ENCODE peak calls at places on chromosome 6, in ten cellular contexts. V is fibroblast of the aortic adventitia; A is left lung; T is cardiac fibroblast; J is astrocyte of the spinal cord; B is foreskin fibroblast; D is PC-9; X is AG04450; Q is HFFc6; P is CD4-positive, alpha-beta T cell. G is an unnamed sample.

GRCh38 chr6:110996661-110997060 is 14.8 kb downstream of the RPF2 start:
- DNase-seq in T (no peak), P (no peak), J (no peak), V (no peak), X (no peak), D (no peak), B (no peak), Q (no peak), A (no peak), G (no peak)

GRCh38 chr6:163432300-163432699 is 17.8 kb downstream of the QKI start:
- DNase-seq in P (no peak), A (no peak), X (no peak), T (no peak), J (no peak), Q (no peak), D (no peak), B (no peak), V (no peak), G (no peak)

GRCh38 chr6:154995241-154996162 is at the start of gene TIAM2:
- DNase-seq in D (no peak), V (no peak), X (no peak), T (peak), A (no peak), P (no peak), B (no peak), Q (no peak), J (peak), G (no peak)

GRCh38 chr6:163679012-163679660 is 264.6 kb downstream of the QKI start:
- DNase-seq in X (no peak), P (no peak), V (no peak), Q (no peak), B (no peak), A (no peak), T (no peak), J (no peak), D (no peak), G (no peak)

GRCh38 chr6:2977290-2977689 is 5.9 kb upstream of the SERPINB6 start:
- DNase-seq in J (no peak), B (no peak), X (no peak), D (no peak), A (no peak), T (no peak), Q (no peak), P (no peak), V (no peak), G (no peak)

GRCh38 chr6:53241936-53242335 is 93.3 kb upstream of the GCM1 start:
- DNase-seq in A (peak), Q (no peak), V (no peak), X (no peak), D (no peak), P (no peak), J (no peak), B (no peak), T (no peak), G (no peak)

GRCh38 chr6:168368971-168369370 is 49.4 kb upstream of the DACT2 start:
- DNase-seq in T (no peak), A (no peak), J (no peak), B (no peak), P (no peak), D (no peak), X (no peak), V (no peak), Q (no peak), G (no peak)

GRCh38 chr6:72032056-72032455 is 145.7 kb downstream of the RIMS1 start:
- DNase-seq in D (no peak), P (no peak), A (no peak), B (no peak), T (no peak), V (no peak), Q (peak), J (peak), X (no peak), G (no peak)

GRCh38 chr6:149210376-149210775 is 107.1 kb upstream of the TAB2 start:
- DNase-seq in Q (peak), V (peak), A (no peak), B (peak), X (no peak), D (no peak), J (peak), T (peak), P (no peak), G (no peak)

GRCh38 chr6:26003102-26003694 is 40.6 kb downstream of the TRIM38 start:
- DNase-seq in X (no peak), Q (peak), V (peak), B (peak), P (peak), D (no peak), J (peak), A (no peak), T (peak), G (peak)

GRCh38 chr6:111761783-111762312 is 111.4 kb downstream of the FYN start:
- DNase-seq in X (no peak), P (no peak), B (no peak), V (no peak), A (no peak), D (peak), J (peak), Q (no peak), T (no peak), G (no peak)

GRCh38 chr6:47357827-47358226 is 48.1 kb upstream of the TNFRSF21 start:
- DNase-seq in D (no peak), T (no peak), P (no peak), B (no peak), X (no peak), Q (no peak), J (no peak), A (no peak), V (no peak), G (no peak)

GRCh38 chr6:130602151-130602770 is 224.9 kb upstream of the SMLR1 start:
- DNase-seq in X (peak), B (peak), D (peak), T (peak), P (no peak), V (peak), J (peak), A (no peak), Q (peak), G (no peak)

GRCh38 chr6:34476462-34476861 is 10.6 kb downstream of the PACSIN1 start:
- DNase-seq in X (no peak), V (no peak), D (no peak), B (no peak), J (no peak), P (no peak), T (no peak), Q (no peak), A (no peak), G (no peak)

GRCh38 chr6:3390698-3391097 is 66.2 kb downstream of the SLC22A23 start:
- DNase-seq in X (no peak), B (peak), J (peak), D (peak), A (no peak), P (no peak), T (peak), V (peak), Q (peak), G (no peak)

GRCh38 chr6:35191899-35192298 is 21.9 kb upstream of the SCUBE3 start:
- DNase-seq in J (no peak), Q (no peak), V (no peak), T (no peak), D (no peak), P (no peak), X (no peak), A (no peak), B (no peak), G (peak)

GRCh38 chr6:97294451-97294850 is 11.4 kb upstream of the MMS22L start:
- DNase-seq in J (peak), V (peak), Q (peak), A (no peak), T (peak), D (no peak), X (peak), B (peak), P (no peak), G (no peak)

GRCh38 chr6:105740946-105741605 is 338.2 kb upstream of the PREP start:
- DNase-seq in A (no peak), D (no peak), T (no peak), X (no peak), Q (peak), P (no peak), J (no peak), V (peak), B (peak), G (no peak)

GRCh38 chr6:36825452-36825851 is 13.8 kb downstream of the CPNE5 start:
- DNase-seq in A (no peak), Q (no peak), B (no peak), T (no peak), D (no peak), X (no peak), V (no peak), P (no peak), J (no peak), G (no peak)
- TF ChIP-seq CTCF in A (no peak), Q (no peak), B (no peak), T (no peak), D (no peak), X (no peak), V (no peak), P (no peak), J (no peak), G (no peak)

DNA sequence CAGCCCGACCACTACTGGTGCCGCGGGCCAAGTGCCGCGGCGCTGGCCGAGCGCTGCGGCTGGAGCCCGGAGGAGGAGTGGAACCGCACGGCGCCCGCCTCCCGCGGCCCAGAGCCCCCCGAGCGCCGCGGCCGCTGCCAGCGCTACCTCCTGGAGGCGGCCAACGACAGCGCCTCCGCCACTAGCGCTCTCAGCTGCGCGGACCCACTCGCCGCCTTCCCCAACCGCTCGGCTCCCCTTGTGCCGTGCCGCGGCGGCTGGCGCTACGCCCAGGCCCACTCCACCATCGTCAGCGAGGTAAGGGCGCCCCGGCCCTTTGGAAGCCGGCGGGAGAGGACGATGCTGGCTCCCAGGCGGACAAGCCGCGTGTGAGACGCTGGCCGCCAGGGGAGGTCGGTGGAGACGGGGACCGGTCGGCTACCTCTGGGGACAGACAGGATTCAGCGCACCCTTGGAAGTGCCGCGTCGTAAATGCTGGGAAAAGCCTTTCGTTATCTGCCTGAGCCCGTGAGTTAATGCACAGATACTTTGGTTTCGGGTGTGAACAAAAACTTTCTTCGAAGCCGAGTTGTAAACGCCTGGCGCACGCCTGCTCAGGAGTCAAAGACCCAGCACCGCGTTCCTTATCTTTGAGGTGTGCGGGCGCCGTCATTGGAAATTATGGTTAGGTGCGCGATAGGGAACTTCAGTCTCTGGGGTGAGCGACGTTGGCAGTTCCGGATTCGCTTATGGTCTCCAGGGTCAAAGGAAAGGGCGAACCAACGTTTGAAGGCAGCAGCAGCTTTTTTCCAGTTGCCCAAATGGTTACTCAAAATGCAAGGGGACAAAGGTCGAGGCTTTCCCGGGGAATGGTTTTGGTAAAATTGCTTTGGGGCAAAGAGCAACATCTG is 619 bp downstream of the SLC22A3 start:
- DNase-seq in Q (no peak), V (peak), P (no peak), B (peak), J (peak), A (no peak), T (peak), D (no peak), X (no peak), G (no peak)
- TF ChIP-seq CTCF in Q (no peak), V (peak), P (no peak), B (no peak), J (peak), A (no peak), T (no peak), D (no peak), X (no peak), G (no peak)

DNA sequence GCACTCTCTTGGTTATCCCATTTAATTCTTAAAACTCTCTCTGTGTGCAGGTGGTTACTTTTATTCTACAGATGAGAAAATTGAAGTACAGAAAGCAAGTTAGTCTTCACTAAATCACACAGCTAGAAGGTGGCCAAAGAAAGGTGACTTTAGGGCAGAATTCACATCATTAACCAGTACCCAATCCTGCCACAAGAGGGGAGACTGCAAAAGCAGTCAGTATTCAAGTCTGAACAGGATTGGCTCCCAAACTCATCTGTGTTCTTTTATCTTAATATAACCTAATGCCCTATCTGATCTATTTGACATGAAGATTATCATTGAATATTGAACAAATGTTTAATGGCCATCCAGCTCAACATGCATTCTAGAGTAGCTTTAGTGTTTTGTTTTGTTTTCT is 225.3 kb upstream of the FAM83B start:
- DNase-seq in B (no peak), A (no peak), P (no peak), V (peak), J (no peak), X (no peak), D (no peak), T (peak), Q (no peak), G (no peak)
- TF ChIP-seq CTCF in B (peak), A (peak), P (no peak), V (peak), J (peak), X (peak), D (peak), T (peak), Q (no peak), G (no peak)

GRCh38 chr6:30719791-30720737 is at the start of gene TUBB:
- DNase-seq in T (peak), A (peak), P (peak), J (peak), Q (peak), D (peak), B (peak), X (peak), V (peak), G (peak)
- TF ChIP-seq CTCF in T (peak), A (no peak), P (no peak), J (peak), Q (no peak), D (peak), B (no peak), X (no peak), V (peak), G (no peak)

DNA sequence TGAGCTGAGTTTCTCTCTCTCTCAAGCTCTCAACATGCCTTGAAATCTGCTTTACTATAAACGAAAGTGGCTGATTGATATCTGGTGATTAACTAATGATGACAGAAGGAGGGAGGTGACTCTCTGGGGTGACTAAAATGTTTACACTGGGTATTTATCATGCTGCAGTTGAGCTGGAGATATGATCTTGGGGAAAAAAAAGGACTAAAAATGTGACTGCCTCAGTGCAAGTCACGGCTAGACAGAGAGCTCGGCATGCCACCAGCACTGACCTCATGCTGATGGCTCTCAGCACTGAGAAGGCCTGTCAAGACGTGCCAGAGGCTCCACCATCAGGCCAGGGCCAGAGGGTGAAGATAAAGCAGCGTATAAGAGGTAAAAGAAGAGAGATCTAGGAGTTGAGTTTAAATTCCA is 103.1 kb upstream of the SPACA1 start:
- DNase-seq in D (peak), A (peak), P (no peak), V (peak), Q (peak), B (peak), J (peak), T (peak), X (no peak), G (no peak)
- TF ChIP-seq CTCF in D (no peak), A (no peak), P (no peak), V (peak), Q (peak), B (peak), J (no peak), T (peak), X (no peak), G (no peak)

GRCh38 chr6:134114489-134114888 is 62.1 kb upstream of the SLC2A12 start:
- DNase-seq in X (no peak), Q (no peak), T (no peak), P (no peak), V (no peak), J (no peak), D (no peak), A (no peak), B (no peak), G (no peak)

GRCh38 chr6:134115715-134116074 is 63.3 kb upstream of the SLC2A12 start:
- DNase-seq in B (no peak), V (no peak), Q (no peak), P (no peak), T (no peak), A (no peak), D (no peak), X (no peak), J (no peak), G (no peak)

GRCh38 chr6:134106702-134107101 is 54.3 kb upstream of the SLC2A12 start:
- DNase-seq in D (no peak), Q (no peak), B (no peak), P (no peak), X (no peak), J (no peak), T (no peak), V (no peak), A (no peak), G (no peak)

GRCh38 chr6:134114918-134115714 is 62.7 kb upstream of the SLC2A12 start:
- DNase-seq in V (no peak), T (no peak), Q (no peak), P (no peak), D (no peak), X (no peak), A (no peak), B (no peak), J (no peak), G (no peak)

GRCh38 chr6:134111062-134111677 is 58.7 kb upstream of the SLC2A12 start:
- DNase-seq in V (peak), A (no peak), J (peak), P (peak), B (peak), Q (peak), D (peak), T (peak), X (no peak), G (no peak)
- TF ChIP-seq CTCF in V (peak), A (peak), J (peak), P (peak), B (peak), Q (peak), D (peak), T (peak), X (peak), G (peak)

DNA sequence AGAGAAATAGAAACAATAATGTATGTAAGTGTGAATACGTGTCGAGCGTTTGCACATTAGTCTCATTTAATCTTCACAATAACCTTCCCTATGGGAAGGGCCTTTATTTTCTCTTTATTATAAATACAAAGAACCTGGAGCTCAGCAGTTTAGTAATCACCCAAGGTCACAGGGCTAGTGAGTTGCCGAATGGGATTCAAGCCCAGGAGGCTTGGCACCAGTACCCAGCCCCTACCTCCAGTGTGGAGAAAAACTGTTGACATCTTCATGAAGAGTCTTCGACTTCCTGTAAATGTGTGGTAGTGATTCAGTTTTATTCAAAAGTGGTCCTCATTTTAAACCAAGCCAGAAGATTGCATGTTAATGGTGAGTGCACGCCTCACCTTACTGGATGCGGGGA is 162.8 kb downstream of the SCML4 start:
- DNase-seq in V (no peak), B (no peak), T (no peak), X (no peak), P (no peak), J (no peak), A (no peak), Q (no peak), D (no peak), G (no peak)
- TF ChIP-seq CTCF in V (no peak), B (no peak), T (no peak), X (no peak), P (no peak), J (no peak), A (no peak), Q (no peak), D (no peak), G (no peak)

DNA sequence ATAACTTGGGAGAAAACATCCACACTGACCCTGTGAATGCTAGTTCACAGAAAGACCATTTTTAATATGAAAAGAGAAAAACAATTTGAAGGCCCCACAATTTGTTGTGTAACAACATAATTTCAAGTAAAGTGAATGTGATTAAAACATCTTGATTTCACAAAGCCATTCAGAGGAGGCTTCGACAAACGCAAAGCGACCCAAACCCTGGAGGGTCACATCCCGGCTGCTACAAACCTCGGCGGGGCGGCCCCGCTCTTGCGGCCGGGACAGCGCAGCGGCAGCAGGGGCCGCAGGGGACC is 14.0 kb downstream of the FOXC1 start:
- DNase-seq in D (no peak), X (no peak), J (no peak), Q (no peak), V (no peak), B (no peak), T (no peak), P (no peak), A (no peak), G (no peak)
- TF ChIP-seq CTCF in D (no peak), X (no peak), J (no peak), Q (no peak), V (no peak), B (no peak), T (no peak), P (no peak), A (no peak), G (no peak)